ENCODE peak calls at places on chromosomes 4 and X, in four cellular contexts. W is activated gamma-delta T cell treated with Interleukin-2 at 50 U/mL for 16 hours, G is esophagus squamous epithelium, R is RWPE1. A is an unnamed sample.
A peak's percentile ranks its signal among the peaks of the same experiment; 100 is the strongest.

GRCh38 chr4:86055898-86056297 is 304.0 kb downstream of the MAPK10 start:
- DNase-seq in G (no peak), R (peak; percentile 5), W (no peak), A (no peak)

GRCh38 chrX:40423299-40423698 is 157.5 kb upstream of the ATP6AP2 start:
- DNase-seq in G (no peak), R (no peak), W (no peak), A (no peak)

GRCh38 chr4:109701566-109702399 is 1.5 kb downstream of the CASP6 start:
- DNase-seq in W (no peak), G (no peak), R (no peak), A (no peak)

GRCh38 chrX:288561-288991 is 7.4 kb downstream of the PLCXD1 start:
- DNase-seq in R (no peak), G (no peak), W (no peak), A (no peak)

GRCh38 chrX:115616943-115617563 is 56.1 kb downstream of the PLS3 start:
- DNase-seq in G (no peak), W (no peak), R (peak; percentile 38), A (no peak)

GRCh38 chr4:172596206-172596605 is 572.4 kb upstream of the GALNT7 start:
- DNase-seq in G (no peak), W (no peak), R (no peak), A (no peak)

GRCh38 chr4:7275067-7275466 is 82.7 kb downstream of the SORCS2 start:
- DNase-seq in W (no peak), G (no peak), R (no peak), A (no peak)

GRCh38 chr4:76485450-76485849 is 50.4 kb downstream of the SHROOM3 start:
- DNase-seq in R (peak; percentile 38), W (no peak), G (no peak), A (no peak)

GRCh38 chrX:48509619-48510018 is 827 bp downstream of the PORCN start:
- DNase-seq in G (no peak), R (no peak), W (no peak), A (no peak)

GRCh38 chr4:15659768-15660394 is 4.7 kb upstream of the FBXL5 start:
- DNase-seq in G (no peak), R (no peak), W (no peak), A (no peak)

GRCh38 chr4:106334732-106335131 is 18.4 kb downstream of the AIMP1 start:
- DNase-seq in W (no peak), R (no peak), G (no peak), A (no peak)

GRCh38 chr4:68426516-68426915 is 20.7 kb upstream of the TMPRSS11E start:
- DNase-seq in W (no peak), R (no peak), G (no peak), A (no peak)